ENCODE peak calls at places on chromosomes 11 and 22, in eight cellular contexts. Y is adrenal gland, A is colonic mucosa, I is IMR-90, U is heart left ventricle, D is mesendoderm, R is heart right ventricle, Q is keratinocyte. S is an unnamed sample.

GRCh38 chr11:19644316-19644715 is 68.3 kb upstream of the NAV2 start:
- DNase-seq in R (no peak), Q (no peak), I (no peak), D (no peak), Y (no peak), A (no peak), U (no peak), S (no peak)

GRCh38 chr22:48021946-48022345 is 1259.5 kb downstream of the TBC1D22A start:
- DNase-seq in I (no peak), Q (no peak), Y (no peak), U (no peak), R (no peak), A (no peak), D (peak; percentile 19), S (no peak)

GRCh38 chr22:38272373-38273134 is at the start of gene TMEM184B:
- DNase-seq in Q (no peak), I (peak; percentile 58), R (peak; percentile 71), D (peak; percentile 69), A (peak; percentile 75), U (peak; percentile 86), Y (peak; percentile 85), S (no peak)

GRCh38 chr11:90286640-90287039 is 63.8 kb upstream of the CHORDC1 start:
- DNase-seq in A (no peak), Q (no peak), R (no peak), I (no peak), Y (no peak), D (peak; percentile 18), U (no peak), S (no peak)

GRCh38 chr11:72278911-72279310 is 34.9 kb upstream of the PHOX2A start:
- DNase-seq in I (peak; percentile 73), Q (no peak), U (no peak), R (no peak), D (peak; percentile 16), A (no peak), Y (no peak), S (no peak)

GRCh38 chr11:12184696-12185095 is 74.3 kb downstream of the MICAL2 start:
- DNase-seq in Y (no peak), I (peak; percentile 54), D (no peak), A (no peak), Q (no peak), U (no peak), R (no peak), S (no peak)

GRCh38 chr22:35733036-35733435 is 15.4 kb downstream of the APOL5 start:
- DNase-seq in Q (no peak), A (no peak), U (no peak), I (no peak), Y (no peak), D (no peak), R (no peak), S (no peak)

GRCh38 chr22:28034145-28034759 is 115.2 kb upstream of the PITPNB start:
- DNase-seq in Y (no peak), Q (no peak), U (no peak), I (no peak), R (no peak), D (no peak), A (peak; percentile 3), S (no peak)

GRCh38 chr11:64094463-64095223 is 58.9 kb downstream of the FLRT1 start:
- DNase-seq in A (no peak), I (peak; percentile 81), D (peak; percentile 38), U (no peak), Y (peak; percentile 73), Q (peak; percentile 5), R (no peak), S (no peak)

GRCh38 chr22:23236026-23236425 is 55.7 kb downstream of the BCR start:
- DNase-seq in A (no peak), I (peak; percentile 15), D (no peak), R (no peak), U (no peak), Y (no peak), Q (no peak), S (no peak)

GRCh38 chr11:76753950-76754349 is 29.2 kb upstream of the TSKU start:
- DNase-seq in Y (no peak), R (no peak), D (no peak), Q (no peak), A (no peak), I (no peak), U (peak; percentile 12), S (no peak)

GRCh38 chr11:121482231-121483129 is 29.7 kb upstream of the SORL1-AS1 start:
- DNase-seq in Y (no peak), A (no peak), Q (no peak), I (no peak), D (peak; percentile 75), R (no peak), U (no peak), S (no peak)

GRCh38 chr11:43987384-43988039 is 45.1 kb downstream of the C11orf96 start:
- DNase-seq in Q (no peak), A (peak; percentile 68), D (peak; percentile 20), R (peak; percentile 94), I (peak; percentile 80), Y (peak; percentile 89), U (peak; percentile 97), S (peak; percentile 94)

GRCh38 chr22:27605390-27605789 is 196.2 kb downstream of the MN1 start:
- DNase-seq in Q (no peak), Y (no peak), I (no peak), U (no peak), A (no peak), D (no peak), R (no peak), S (no peak)

GRCh38 chr11:61102667-61103491 is 590 bp downstream of the CD5 start:
- DNase-seq in U (no peak), A (no peak), I (no peak), D (no peak), Y (no peak), Q (no peak), R (no peak), S (no peak)

GRCh38 chr11:34395916-34396555 is 38.2 kb upstream of the ABTB2 start:
- DNase-seq in Q (peak; percentile 56), Y (no peak), R (no peak), D (no peak), A (no peak), U (no peak), I (peak; percentile 74), S (no peak)

GRCh38 chr11:33957304-33957917 is 65.5 kb upstream of the LMO2 start:
- DNase-seq in I (no peak), Y (no peak), R (no peak), Q (no peak), D (no peak), U (no peak), A (no peak), S (no peak)

GRCh38 chr22:43829904-43830851 is 18.1 kb upstream of the EFCAB6 start:
- DNase-seq in R (peak; percentile 83), U (peak; percentile 93), Q (no peak), D (no peak), I (peak; percentile 54), Y (no peak), A (no peak), S (peak; percentile 75)

GRCh38 chr11:129278586-129279319 is 86.6 kb upstream of the ARHGAP32 start:
- DNase-seq in D (no peak), U (no peak), A (no peak), Y (peak; percentile 33), R (no peak), I (no peak), Q (no peak), S (no peak)

GRCh38 chr22:42644422-42645340 is 4.3 kb upstream of the ATP5MGL start:
- DNase-seq in A (no peak), U (peak; percentile 69), R (peak; percentile 80), D (no peak), I (no peak), Q (no peak), Y (peak; percentile 58), S (no peak)
- H3K4me3 ChIP-seq in A (no peak overlapping the region), U (peak overlapping the region; percentile 49), R (peak overlapping the region; percentile 37), D (no peak overlapping the region), I (no peak overlapping the region), Q (peak overlapping the region; percentile 26), Y (no peak overlapping the region), S (peak overlapping the region; percentile 74)

DNA sequence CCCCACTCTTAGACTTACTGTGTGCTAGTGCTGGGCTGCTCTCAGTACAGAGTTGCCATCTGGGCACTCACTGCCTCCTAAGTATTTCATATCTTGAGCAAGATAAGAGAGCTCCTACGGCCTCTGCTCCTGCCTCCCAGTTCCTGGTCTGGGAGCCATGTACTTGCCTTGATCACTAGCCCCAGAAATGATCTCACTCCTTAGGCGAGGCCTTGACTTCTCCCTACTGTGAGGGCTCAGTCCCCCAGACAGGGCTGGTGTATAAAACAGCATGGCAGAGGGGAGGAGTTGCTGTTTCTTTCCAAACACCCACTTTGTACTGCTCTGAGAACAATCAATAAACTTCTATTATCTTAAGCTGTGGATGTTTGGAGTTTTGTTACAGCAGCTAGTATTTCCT is 47.4 kb upstream of the TP53I11 start:
- DNase-seq in R (no peak), A (no peak), D (no peak), Y (no peak), U (no peak), Q (no peak), I (no peak), S (no peak)
- H3K4me1 ChIP-seq in R (peaks cover 16% of the 10 kb centered on the region), A (no peaks in the 10 kb centered on the region), D (no peaks in the 10 kb centered on the region), Y (no peaks in the 10 kb centered on the region), U (peaks cover 19% of the 10 kb centered on the region), Q (no peaks in the 10 kb centered on the region), I (no peaks in the 10 kb centered on the region), S (no peaks in the 10 kb centered on the region)

DNA sequence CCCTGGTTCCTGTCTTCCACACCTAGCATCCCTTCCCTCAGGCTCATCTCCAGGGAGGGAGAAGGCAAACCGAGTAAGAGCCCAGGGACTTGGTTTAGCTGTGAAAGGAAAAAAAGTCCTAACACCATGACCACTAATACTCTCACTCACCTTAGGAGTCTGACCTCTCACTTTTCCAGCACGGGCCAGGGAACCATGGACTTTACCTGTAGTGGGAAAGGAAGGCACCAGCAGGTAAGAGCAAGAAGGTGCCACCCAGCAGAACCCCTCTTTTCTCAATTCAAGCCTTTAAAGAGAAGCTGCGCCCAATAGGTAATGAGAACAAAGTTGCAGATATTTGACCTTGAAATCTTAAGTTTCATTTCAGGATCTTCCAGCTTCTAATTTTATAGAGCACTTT is 1.1 kb downstream of the FAU start:
- DNase-seq in Y (no peak), I (no peak), Q (no peak), A (no peak), U (no peak), R (no peak), D (no peak), S (no peak)
- H3K27ac ChIP-seq in Y (peak overlapping the region; percentile 87), I (no peak overlapping the region), Q (peak overlapping the region; percentile 98), A (peak overlapping the region; percentile 90), U (peak overlapping the region; percentile 83), R (peak overlapping the region; percentile 85), D (no peak overlapping the region), S (peak overlapping the region; percentile 91)

GRCh38 chr11:2552202-2552601 is 107.4 kb downstream of the KCNQ1 start:
- DNase-seq in A (no peak), U (no peak), Y (no peak), D (no peak), Q (no peak), R (no peak), I (no peak), S (no peak)

GRCh38 chr11:2555376-2555775 is 110.6 kb downstream of the KCNQ1 start:
- DNase-seq in D (no peak), A (no peak), U (no peak), I (no peak), Y (peak; percentile 13), R (no peak), Q (no peak), S (no peak)

GRCh38 chr11:2554338-2555240 is 109.8 kb downstream of the KCNQ1 start:
- DNase-seq in A (no peak), U (no peak), Q (no peak), Y (peak; percentile 12), D (no peak), I (no peak), R (no peak), S (peak; percentile 16)

GRCh38 chr11:2553198-2553597 is 108.4 kb downstream of the KCNQ1 start:
- DNase-seq in U (no peak), Q (no peak), Y (no peak), I (no peak), R (no peak), D (no peak), A (no peak), S (no peak)

GRCh38 chr11:2553886-2554285 is 109.1 kb downstream of the KCNQ1 start:
- DNase-seq in Q (no peak), D (no peak), I (no peak), R (no peak), A (no peak), Y (peak; percentile 12), U (no peak), S (peak; percentile 37)
- H3K4me3 ChIP-seq in Q (no peak overlapping the region), D (no peak overlapping the region), I (no peak overlapping the region), R (no peak overlapping the region), A (no peak overlapping the region), Y (no peak overlapping the region), U (no peak overlapping the region), S (no peak overlapping the region)